ENCODE peak calls at places on chromosomes 12 and 14, in seven cellular contexts. One of them, this sample, is unnamed.
A peak's percentile ranks its signal among the peaks of the same experiment; 100 is the strongest.

GRCh38 chr14:89040080-89040437 is 215.6 kb downstream of the TTC8 start:
- DNase-seq in dorsolateral prefrontal cortex: no peak
- DNase-seq in SHP77: no peak
- DNase-seq in HepG2: no peak
- DNase-seq in stimulated activated CD4-positive, alpha-beta T cell treated with anti-CD3 and anti-CD28 coated beads, Interleukin-2, amount 100 ng/mL, for 48 hours: no peak
- DNase-seq in stimulated activated naive CD8-positive, alpha-beta T cell treated with anti-CD3 and anti-CD28 coated beads, Interleukin-15, Interleukin-2, amounts not matched to agents 100 U/mL and 50 U/mL, for 24 hours: no peak
- DNase-seq in cerebellum: no peak
- DNase-seq in this sample: no peak

GRCh38 chr12:1630827-1631591 is 2.0 kb downstream of the WNT5B start:
- DNase-seq in dorsolateral prefrontal cortex: no peak
- DNase-seq in SHP77: no peak
- DNase-seq in HepG2: peak; percentile 24
- DNase-seq in stimulated activated CD4-positive, alpha-beta T cell treated with anti-CD3 and anti-CD28 coated beads, Interleukin-2, amount 100 ng/mL, for 48 hours: no peak
- DNase-seq in stimulated activated naive CD8-positive, alpha-beta T cell treated with anti-CD3 and anti-CD28 coated beads, Interleukin-15, Interleukin-2, amounts not matched to agents 100 U/mL and 50 U/mL, for 24 hours: no peak
- DNase-seq in cerebellum: no peak
- DNase-seq in this sample: peak; percentile 76

GRCh38 chr12:105057174-105057573 is 27.1 kb downstream of the ALDH1L2 start:
- DNase-seq in dorsolateral prefrontal cortex: no peak
- DNase-seq in SHP77: no peak
- DNase-seq in HepG2: no peak
- DNase-seq in stimulated activated CD4-positive, alpha-beta T cell treated with anti-CD3 and anti-CD28 coated beads, Interleukin-2, amount 100 ng/mL, for 48 hours: no peak
- DNase-seq in stimulated activated naive CD8-positive, alpha-beta T cell treated with anti-CD3 and anti-CD28 coated beads, Interleukin-15, Interleukin-2, amounts not matched to agents 100 U/mL and 50 U/mL, for 24 hours: no peak
- DNase-seq in cerebellum: no peak
- DNase-seq in this sample: no peak

GRCh38 chr14:69268223-69268622 is 8.3 kb downstream of the GALNT16 start:
- DNase-seq in dorsolateral prefrontal cortex: no peak
- DNase-seq in SHP77: no peak
- DNase-seq in HepG2: no peak
- DNase-seq in stimulated activated CD4-positive, alpha-beta T cell treated with anti-CD3 and anti-CD28 coated beads, Interleukin-2, amount 100 ng/mL, for 48 hours: no peak
- DNase-seq in stimulated activated naive CD8-positive, alpha-beta T cell treated with anti-CD3 and anti-CD28 coated beads, Interleukin-15, Interleukin-2, amounts not matched to agents 100 U/mL and 50 U/mL, for 24 hours: no peak
- DNase-seq in cerebellum: no peak
- DNase-seq in this sample: no peak

GRCh38 chr14:100851586-100851916 is 25.6 kb downstream of the MEG3 start:
- DNase-seq in dorsolateral prefrontal cortex: no peak
- DNase-seq in SHP77: no peak
- DNase-seq in HepG2: no peak
- DNase-seq in stimulated activated CD4-positive, alpha-beta T cell treated with anti-CD3 and anti-CD28 coated beads, Interleukin-2, amount 100 ng/mL, for 48 hours: no peak
- DNase-seq in stimulated activated naive CD8-positive, alpha-beta T cell treated with anti-CD3 and anti-CD28 coated beads, Interleukin-15, Interleukin-2, amounts not matched to agents 100 U/mL and 50 U/mL, for 24 hours: no peak
- DNase-seq in cerebellum: no peak
- DNase-seq in this sample: no peak

GRCh38 chr14:72906879-72907278 is 13.0 kb upstream of the DPF3 start:
- DNase-seq in dorsolateral prefrontal cortex: no peak
- DNase-seq in SHP77: no peak
- DNase-seq in HepG2: no peak
- DNase-seq in stimulated activated CD4-positive, alpha-beta T cell treated with anti-CD3 and anti-CD28 coated beads, Interleukin-2, amount 100 ng/mL, for 48 hours: no peak
- DNase-seq in stimulated activated naive CD8-positive, alpha-beta T cell treated with anti-CD3 and anti-CD28 coated beads, Interleukin-15, Interleukin-2, amounts not matched to agents 100 U/mL and 50 U/mL, for 24 hours: no peak
- DNase-seq in cerebellum: no peak
- DNase-seq in this sample: no peak

GRCh38 chr12:25135531-25136154 is 59.3 kb downstream of the DNAI7 start:
- DNase-seq in dorsolateral prefrontal cortex: no peak
- DNase-seq in SHP77: no peak
- DNase-seq in HepG2: peak; percentile 10
- DNase-seq in stimulated activated CD4-positive, alpha-beta T cell treated with anti-CD3 and anti-CD28 coated beads, Interleukin-2, amount 100 ng/mL, for 48 hours: no peak
- DNase-seq in stimulated activated naive CD8-positive, alpha-beta T cell treated with anti-CD3 and anti-CD28 coated beads, Interleukin-15, Interleukin-2, amounts not matched to agents 100 U/mL and 50 U/mL, for 24 hours: peak; percentile 21
- DNase-seq in cerebellum: no peak
- DNase-seq in this sample: no peak

GRCh38 chr14:53663709-53664108 is 292.9 kb downstream of the BMP4 start:
- DNase-seq in dorsolateral prefrontal cortex: no peak
- DNase-seq in SHP77: peak; percentile 61
- DNase-seq in HepG2: peak; percentile 76
- DNase-seq in stimulated activated CD4-positive, alpha-beta T cell treated with anti-CD3 and anti-CD28 coated beads, Interleukin-2, amount 100 ng/mL, for 48 hours: no peak
- DNase-seq in stimulated activated naive CD8-positive, alpha-beta T cell treated with anti-CD3 and anti-CD28 coated beads, Interleukin-15, Interleukin-2, amounts not matched to agents 100 U/mL and 50 U/mL, for 24 hours: no peak
- DNase-seq in cerebellum: peak; percentile 2
- DNase-seq in this sample: peak; percentile 45

GRCh38 chr12:88299567-88300101 is 157.5 kb downstream of the TMTC3 start:
- DNase-seq in dorsolateral prefrontal cortex: no peak
- DNase-seq in SHP77: no peak
- DNase-seq in HepG2: no peak
- DNase-seq in stimulated activated CD4-positive, alpha-beta T cell treated with anti-CD3 and anti-CD28 coated beads, Interleukin-2, amount 100 ng/mL, for 48 hours: peak; percentile 37
- DNase-seq in stimulated activated naive CD8-positive, alpha-beta T cell treated with anti-CD3 and anti-CD28 coated beads, Interleukin-15, Interleukin-2, amounts not matched to agents 100 U/mL and 50 U/mL, for 24 hours: peak; percentile 48
- DNase-seq in cerebellum: no peak
- DNase-seq in this sample: peak; percentile 88

GRCh38 chr14:33414041-33414440 is 475.4 kb downstream of the NPAS3 start:
- DNase-seq in dorsolateral prefrontal cortex: no peak
- DNase-seq in SHP77: no peak
- DNase-seq in HepG2: no peak
- DNase-seq in stimulated activated CD4-positive, alpha-beta T cell treated with anti-CD3 and anti-CD28 coated beads, Interleukin-2, amount 100 ng/mL, for 48 hours: no peak
- DNase-seq in stimulated activated naive CD8-positive, alpha-beta T cell treated with anti-CD3 and anti-CD28 coated beads, Interleukin-15, Interleukin-2, amounts not matched to agents 100 U/mL and 50 U/mL, for 24 hours: no peak
- DNase-seq in cerebellum: no peak
- DNase-seq in this sample: peak; percentile 26

GRCh38 chr12:19527876-19528275 is 88.6 kb downstream of the AEBP2 start:
- DNase-seq in dorsolateral prefrontal cortex: no peak
- DNase-seq in SHP77: no peak
- DNase-seq in HepG2: no peak
- DNase-seq in stimulated activated CD4-positive, alpha-beta T cell treated with anti-CD3 and anti-CD28 coated beads, Interleukin-2, amount 100 ng/mL, for 48 hours: no peak
- DNase-seq in stimulated activated naive CD8-positive, alpha-beta T cell treated with anti-CD3 and anti-CD28 coated beads, Interleukin-15, Interleukin-2, amounts not matched to agents 100 U/mL and 50 U/mL, for 24 hours: no peak
- DNase-seq in cerebellum: no peak
- DNase-seq in this sample: no peak

GRCh38 chr12:1630081-1630826 is 1.2 kb downstream of the WNT5B start:
- DNase-seq in dorsolateral prefrontal cortex: no peak
- DNase-seq in SHP77: no peak
- DNase-seq in HepG2: no peak
- DNase-seq in stimulated activated CD4-positive, alpha-beta T cell treated with anti-CD3 and anti-CD28 coated beads, Interleukin-2, amount 100 ng/mL, for 48 hours: no peak
- DNase-seq in stimulated activated naive CD8-positive, alpha-beta T cell treated with anti-CD3 and anti-CD28 coated beads, Interleukin-15, Interleukin-2, amounts not matched to agents 100 U/mL and 50 U/mL, for 24 hours: peak; percentile 32
- DNase-seq in cerebellum: no peak
- DNase-seq in this sample: peak; percentile 63

GRCh38 chr12:95918194-95918993 is 24.0 kb downstream of the CCDC38 start:
- DNase-seq in dorsolateral prefrontal cortex: no peak
- DNase-seq in SHP77: peak; percentile 53
- DNase-seq in HepG2: peak; percentile 71
- DNase-seq in stimulated activated CD4-positive, alpha-beta T cell treated with anti-CD3 and anti-CD28 coated beads, Interleukin-2, amount 100 ng/mL, for 48 hours: peak; percentile 19
- DNase-seq in stimulated activated naive CD8-positive, alpha-beta T cell treated with anti-CD3 and anti-CD28 coated beads, Interleukin-15, Interleukin-2, amounts not matched to agents 100 U/mL and 50 U/mL, for 24 hours: peak; percentile 42
- DNase-seq in cerebellum: peak; percentile 31
- DNase-seq in this sample: peak; percentile 66

GRCh38 chr14:67944605-67945004 is 125.0 kb downstream of the RAD51B start:
- DNase-seq in dorsolateral prefrontal cortex: no peak
- DNase-seq in SHP77: no peak
- DNase-seq in HepG2: no peak
- DNase-seq in stimulated activated CD4-positive, alpha-beta T cell treated with anti-CD3 and anti-CD28 coated beads, Interleukin-2, amount 100 ng/mL, for 48 hours: no peak
- DNase-seq in stimulated activated naive CD8-positive, alpha-beta T cell treated with anti-CD3 and anti-CD28 coated beads, Interleukin-15, Interleukin-2, amounts not matched to agents 100 U/mL and 50 U/mL, for 24 hours: no peak
- DNase-seq in cerebellum: no peak
- DNase-seq in this sample: peak; percentile 16

GRCh38 chr14:61470261-61470953 is 149.0 kb downstream of the PRKCH start:
- DNase-seq in dorsolateral prefrontal cortex: no peak
- DNase-seq in SHP77: no peak
- DNase-seq in HepG2: no peak
- DNase-seq in stimulated activated CD4-positive, alpha-beta T cell treated with anti-CD3 and anti-CD28 coated beads, Interleukin-2, amount 100 ng/mL, for 48 hours: no peak
- DNase-seq in stimulated activated naive CD8-positive, alpha-beta T cell treated with anti-CD3 and anti-CD28 coated beads, Interleukin-15, Interleukin-2, amounts not matched to agents 100 U/mL and 50 U/mL, for 24 hours: peak; percentile 12
- DNase-seq in cerebellum: no peak
- DNase-seq in this sample: peak; percentile 95

GRCh38 chr14:58977366-58977765 is 211.1 kb upstream of the DAAM1 start:
- DNase-seq in dorsolateral prefrontal cortex: no peak
- DNase-seq in SHP77: no peak
- DNase-seq in HepG2: no peak
- DNase-seq in stimulated activated CD4-positive, alpha-beta T cell treated with anti-CD3 and anti-CD28 coated beads, Interleukin-2, amount 100 ng/mL, for 48 hours: no peak
- DNase-seq in stimulated activated naive CD8-positive, alpha-beta T cell treated with anti-CD3 and anti-CD28 coated beads, Interleukin-15, Interleukin-2, amounts not matched to agents 100 U/mL and 50 U/mL, for 24 hours: no peak
- DNase-seq in cerebellum: no peak
- DNase-seq in this sample: no peak

GRCh38 chr14:67522270-67522669 is 10.8 kb upstream of the PLEKHH1 start:
- DNase-seq in dorsolateral prefrontal cortex: no peak
- DNase-seq in SHP77: no peak
- DNase-seq in HepG2: no peak
- DNase-seq in stimulated activated CD4-positive, alpha-beta T cell treated with anti-CD3 and anti-CD28 coated beads, Interleukin-2, amount 100 ng/mL, for 48 hours: no peak
- DNase-seq in stimulated activated naive CD8-positive, alpha-beta T cell treated with anti-CD3 and anti-CD28 coated beads, Interleukin-15, Interleukin-2, amounts not matched to agents 100 U/mL and 50 U/mL, for 24 hours: no peak
- DNase-seq in cerebellum: no peak
- DNase-seq in this sample: no peak

GRCh38 chr14:54769955-54770863 is 132.4 kb downstream of the GCH1 start:
- DNase-seq in dorsolateral prefrontal cortex: no peak
- DNase-seq in SHP77: no peak
- DNase-seq in HepG2: no peak
- DNase-seq in stimulated activated CD4-positive, alpha-beta T cell treated with anti-CD3 and anti-CD28 coated beads, Interleukin-2, amount 100 ng/mL, for 48 hours: no peak
- DNase-seq in stimulated activated naive CD8-positive, alpha-beta T cell treated with anti-CD3 and anti-CD28 coated beads, Interleukin-15, Interleukin-2, amounts not matched to agents 100 U/mL and 50 U/mL, for 24 hours: no peak
- DNase-seq in cerebellum: no peak
- DNase-seq in this sample: no peak

GRCh38 chr12:46664771-46665287 is 161.0 kb downstream of the SLC38A4 start:
- DNase-seq in dorsolateral prefrontal cortex: no peak
- DNase-seq in SHP77: no peak
- DNase-seq in HepG2: peak; percentile 83
- DNase-seq in stimulated activated CD4-positive, alpha-beta T cell treated with anti-CD3 and anti-CD28 coated beads, Interleukin-2, amount 100 ng/mL, for 48 hours: no peak
- DNase-seq in stimulated activated naive CD8-positive, alpha-beta T cell treated with anti-CD3 and anti-CD28 coated beads, Interleukin-15, Interleukin-2, amounts not matched to agents 100 U/mL and 50 U/mL, for 24 hours: no peak
- DNase-seq in cerebellum: no peak
- DNase-seq in this sample: peak; percentile 78

GRCh38 chr12:116336542-116337065 is 59.1 kb upstream of the MED13L start:
- DNase-seq in dorsolateral prefrontal cortex: no peak
- DNase-seq in SHP77: no peak
- DNase-seq in HepG2: no peak
- DNase-seq in stimulated activated CD4-positive, alpha-beta T cell treated with anti-CD3 and anti-CD28 coated beads, Interleukin-2, amount 100 ng/mL, for 48 hours: no peak
- DNase-seq in stimulated activated naive CD8-positive, alpha-beta T cell treated with anti-CD3 and anti-CD28 coated beads, Interleukin-15, Interleukin-2, amounts not matched to agents 100 U/mL and 50 U/mL, for 24 hours: no peak
- DNase-seq in cerebellum: no peak
- DNase-seq in this sample: no peak

GRCh38 chr12:3132636-3133409 is 55.6 kb downstream of the TSPAN9 start:
- DNase-seq in dorsolateral prefrontal cortex: no peak
- DNase-seq in SHP77: no peak
- DNase-seq in HepG2: no peak
- DNase-seq in stimulated activated CD4-positive, alpha-beta T cell treated with anti-CD3 and anti-CD28 coated beads, Interleukin-2, amount 100 ng/mL, for 48 hours: no peak
- DNase-seq in stimulated activated naive CD8-positive, alpha-beta T cell treated with anti-CD3 and anti-CD28 coated beads, Interleukin-15, Interleukin-2, amounts not matched to agents 100 U/mL and 50 U/mL, for 24 hours: no peak
- DNase-seq in cerebellum: no peak
- DNase-seq in this sample: peak; percentile 54

GRCh38 chr12:77031745-77032144 is 33.6 kb downstream of the E2F7 start:
- DNase-seq in dorsolateral prefrontal cortex: no peak
- DNase-seq in SHP77: no peak
- DNase-seq in HepG2: no peak
- DNase-seq in stimulated activated CD4-positive, alpha-beta T cell treated with anti-CD3 and anti-CD28 coated beads, Interleukin-2, amount 100 ng/mL, for 48 hours: no peak
- DNase-seq in stimulated activated naive CD8-positive, alpha-beta T cell treated with anti-CD3 and anti-CD28 coated beads, Interleukin-15, Interleukin-2, amounts not matched to agents 100 U/mL and 50 U/mL, for 24 hours: no peak
- DNase-seq in cerebellum: no peak
- DNase-seq in this sample: peak; percentile 75

GRCh38 chr12:11991604-11992003 is 79.1 kb upstream of the BCL2L14 start:
- DNase-seq in dorsolateral prefrontal cortex: no peak
- DNase-seq in SHP77: no peak
- DNase-seq in HepG2: no peak
- DNase-seq in stimulated activated CD4-positive, alpha-beta T cell treated with anti-CD3 and anti-CD28 coated beads, Interleukin-2, amount 100 ng/mL, for 48 hours: no peak
- DNase-seq in stimulated activated naive CD8-positive, alpha-beta T cell treated with anti-CD3 and anti-CD28 coated beads, Interleukin-15, Interleukin-2, amounts not matched to agents 100 U/mL and 50 U/mL, for 24 hours: no peak
- DNase-seq in cerebellum: no peak
- DNase-seq in this sample: peak; percentile 45

GRCh38 chr14:46819117-46819516 is 167.5 kb upstream of the RPL10L start:
- DNase-seq in dorsolateral prefrontal cortex: no peak
- DNase-seq in SHP77: no peak
- DNase-seq in HepG2: no peak
- DNase-seq in stimulated activated CD4-positive, alpha-beta T cell treated with anti-CD3 and anti-CD28 coated beads, Interleukin-2, amount 100 ng/mL, for 48 hours: no peak
- DNase-seq in stimulated activated naive CD8-positive, alpha-beta T cell treated with anti-CD3 and anti-CD28 coated beads, Interleukin-15, Interleukin-2, amounts not matched to agents 100 U/mL and 50 U/mL, for 24 hours: no peak
- DNase-seq in cerebellum: no peak
- DNase-seq in this sample: no peak

GRCh38 chr12:24378548-24379011 is 429.1 kb upstream of the SOX5 start:
- DNase-seq in dorsolateral prefrontal cortex: no peak
- DNase-seq in SHP77: no peak
- DNase-seq in HepG2: no peak
- DNase-seq in stimulated activated CD4-positive, alpha-beta T cell treated with anti-CD3 and anti-CD28 coated beads, Interleukin-2, amount 100 ng/mL, for 48 hours: no peak
- DNase-seq in stimulated activated naive CD8-positive, alpha-beta T cell treated with anti-CD3 and anti-CD28 coated beads, Interleukin-15, Interleukin-2, amounts not matched to agents 100 U/mL and 50 U/mL, for 24 hours: no peak
- DNase-seq in cerebellum: no peak
- DNase-seq in this sample: no peak

GRCh38 chr12:127455347-127456265 is 811.4 kb upstream of the TMEM132C start:
- DNase-seq in dorsolateral prefrontal cortex: no peak
- DNase-seq in SHP77: no peak
- DNase-seq in HepG2: no peak
- DNase-seq in stimulated activated CD4-positive, alpha-beta T cell treated with anti-CD3 and anti-CD28 coated beads, Interleukin-2, amount 100 ng/mL, for 48 hours: no peak
- DNase-seq in stimulated activated naive CD8-positive, alpha-beta T cell treated with anti-CD3 and anti-CD28 coated beads, Interleukin-15, Interleukin-2, amounts not matched to agents 100 U/mL and 50 U/mL, for 24 hours: no peak
- DNase-seq in cerebellum: peak; percentile 59
- DNase-seq in this sample: peak; percentile 43

GRCh38 chr12:55930771-55931316 is at the start of gene DGKA:
- DNase-seq in dorsolateral prefrontal cortex: no peak
- DNase-seq in SHP77: peak; percentile 40
- DNase-seq in HepG2: peak; percentile 65
- DNase-seq in stimulated activated CD4-positive, alpha-beta T cell treated with anti-CD3 and anti-CD28 coated beads, Interleukin-2, amount 100 ng/mL, for 48 hours: peak; percentile 71
- DNase-seq in stimulated activated naive CD8-positive, alpha-beta T cell treated with anti-CD3 and anti-CD28 coated beads, Interleukin-15, Interleukin-2, amounts not matched to agents 100 U/mL and 50 U/mL, for 24 hours: peak; percentile 82
- DNase-seq in cerebellum: peak; percentile 68
- DNase-seq in this sample: peak; percentile 67

GRCh38 chr12:95922231-95922630 is 20.2 kb downstream of the CCDC38 start:
- DNase-seq in dorsolateral prefrontal cortex: no peak
- DNase-seq in SHP77: no peak
- DNase-seq in HepG2: no peak
- DNase-seq in stimulated activated CD4-positive, alpha-beta T cell treated with anti-CD3 and anti-CD28 coated beads, Interleukin-2, amount 100 ng/mL, for 48 hours: no peak
- DNase-seq in stimulated activated naive CD8-positive, alpha-beta T cell treated with anti-CD3 and anti-CD28 coated beads, Interleukin-15, Interleukin-2, amounts not matched to agents 100 U/mL and 50 U/mL, for 24 hours: no peak
- DNase-seq in cerebellum: no peak
- DNase-seq in this sample: no peak

GRCh38 chr14:37325332-37325731 is 127.6 kb downstream of the MIPOL1 start:
- DNase-seq in dorsolateral prefrontal cortex: no peak
- DNase-seq in SHP77: no peak
- DNase-seq in HepG2: no peak
- DNase-seq in stimulated activated CD4-positive, alpha-beta T cell treated with anti-CD3 and anti-CD28 coated beads, Interleukin-2, amount 100 ng/mL, for 48 hours: no peak
- DNase-seq in stimulated activated naive CD8-positive, alpha-beta T cell treated with anti-CD3 and anti-CD28 coated beads, Interleukin-15, Interleukin-2, amounts not matched to agents 100 U/mL and 50 U/mL, for 24 hours: no peak
- DNase-seq in cerebellum: no peak
- DNase-seq in this sample: no peak

GRCh38 chr12:16492240-16492639 is 113.7 kb downstream of the LMO3 start:
- DNase-seq in dorsolateral prefrontal cortex: no peak
- DNase-seq in SHP77: no peak
- DNase-seq in HepG2: no peak
- DNase-seq in stimulated activated CD4-positive, alpha-beta T cell treated with anti-CD3 and anti-CD28 coated beads, Interleukin-2, amount 100 ng/mL, for 48 hours: no peak
- DNase-seq in stimulated activated naive CD8-positive, alpha-beta T cell treated with anti-CD3 and anti-CD28 coated beads, Interleukin-15, Interleukin-2, amounts not matched to agents 100 U/mL and 50 U/mL, for 24 hours: no peak
- DNase-seq in cerebellum: no peak
- DNase-seq in this sample: no peak

GRCh38 chr14:73259837-73260236 is 22.5 kb downstream of the PAPLN start:
- DNase-seq in dorsolateral prefrontal cortex: no peak
- DNase-seq in SHP77: no peak
- DNase-seq in HepG2: no peak
- DNase-seq in stimulated activated CD4-positive, alpha-beta T cell treated with anti-CD3 and anti-CD28 coated beads, Interleukin-2, amount 100 ng/mL, for 48 hours: no peak
- DNase-seq in stimulated activated naive CD8-positive, alpha-beta T cell treated with anti-CD3 and anti-CD28 coated beads, Interleukin-15, Interleukin-2, amounts not matched to agents 100 U/mL and 50 U/mL, for 24 hours: no peak
- DNase-seq in cerebellum: no peak
- DNase-seq in this sample: no peak

GRCh38 chr14:60753264-60754126 is 18.9 kb downstream of the MNAT1 start:
- DNase-seq in dorsolateral prefrontal cortex: no peak
- DNase-seq in SHP77: no peak
- DNase-seq in HepG2: no peak
- DNase-seq in stimulated activated CD4-positive, alpha-beta T cell treated with anti-CD3 and anti-CD28 coated beads, Interleukin-2, amount 100 ng/mL, for 48 hours: peak; percentile 28
- DNase-seq in stimulated activated naive CD8-positive, alpha-beta T cell treated with anti-CD3 and anti-CD28 coated beads, Interleukin-15, Interleukin-2, amounts not matched to agents 100 U/mL and 50 U/mL, for 24 hours: peak; percentile 48
- DNase-seq in cerebellum: no peak
- DNase-seq in this sample: peak; percentile 41

GRCh38 chr14:96091149-96091693 is 52.1 kb downstream of the C14orf132 start:
- DNase-seq in dorsolateral prefrontal cortex: no peak
- DNase-seq in SHP77: no peak
- DNase-seq in HepG2: no peak
- DNase-seq in stimulated activated CD4-positive, alpha-beta T cell treated with anti-CD3 and anti-CD28 coated beads, Interleukin-2, amount 100 ng/mL, for 48 hours: no peak
- DNase-seq in stimulated activated naive CD8-positive, alpha-beta T cell treated with anti-CD3 and anti-CD28 coated beads, Interleukin-15, Interleukin-2, amounts not matched to agents 100 U/mL and 50 U/mL, for 24 hours: no peak
- DNase-seq in cerebellum: peak; percentile 65
- DNase-seq in this sample: no peak

GRCh38 chr12:92129609-92130008 is 16.0 kb downstream of the BTG1 start:
- DNase-seq in dorsolateral prefrontal cortex: no peak
- DNase-seq in SHP77: no peak
- DNase-seq in HepG2: no peak
- DNase-seq in stimulated activated CD4-positive, alpha-beta T cell treated with anti-CD3 and anti-CD28 coated beads, Interleukin-2, amount 100 ng/mL, for 48 hours: no peak
- DNase-seq in stimulated activated naive CD8-positive, alpha-beta T cell treated with anti-CD3 and anti-CD28 coated beads, Interleukin-15, Interleukin-2, amounts not matched to agents 100 U/mL and 50 U/mL, for 24 hours: no peak
- DNase-seq in cerebellum: no peak
- DNase-seq in this sample: no peak

GRCh38 chr14:39422243-39422642 is 10.0 kb downstream of the FBXO33 start:
- DNase-seq in dorsolateral prefrontal cortex: no peak
- DNase-seq in SHP77: no peak
- DNase-seq in HepG2: no peak
- DNase-seq in stimulated activated CD4-positive, alpha-beta T cell treated with anti-CD3 and anti-CD28 coated beads, Interleukin-2, amount 100 ng/mL, for 48 hours: no peak
- DNase-seq in stimulated activated naive CD8-positive, alpha-beta T cell treated with anti-CD3 and anti-CD28 coated beads, Interleukin-15, Interleukin-2, amounts not matched to agents 100 U/mL and 50 U/mL, for 24 hours: no peak
- DNase-seq in cerebellum: no peak
- DNase-seq in this sample: no peak

GRCh38 chr12:104216461-104217058 is 981 bp downstream of the TXNRD1 start:
- DNase-seq in dorsolateral prefrontal cortex: no peak
- DNase-seq in SHP77: no peak
- DNase-seq in HepG2: no peak
- DNase-seq in stimulated activated CD4-positive, alpha-beta T cell treated with anti-CD3 and anti-CD28 coated beads, Interleukin-2, amount 100 ng/mL, for 48 hours: no peak
- DNase-seq in stimulated activated naive CD8-positive, alpha-beta T cell treated with anti-CD3 and anti-CD28 coated beads, Interleukin-15, Interleukin-2, amounts not matched to agents 100 U/mL and 50 U/mL, for 24 hours: no peak
- DNase-seq in cerebellum: no peak
- DNase-seq in this sample: no peak

GRCh38 chr12:94289551-94290312 is 141.4 kb downstream of the PLXNC1 start:
- DNase-seq in dorsolateral prefrontal cortex: no peak
- DNase-seq in SHP77: no peak
- DNase-seq in HepG2: no peak
- DNase-seq in stimulated activated CD4-positive, alpha-beta T cell treated with anti-CD3 and anti-CD28 coated beads, Interleukin-2, amount 100 ng/mL, for 48 hours: no peak
- DNase-seq in stimulated activated naive CD8-positive, alpha-beta T cell treated with anti-CD3 and anti-CD28 coated beads, Interleukin-15, Interleukin-2, amounts not matched to agents 100 U/mL and 50 U/mL, for 24 hours: no peak
- DNase-seq in cerebellum: peak; percentile 14
- DNase-seq in this sample: peak; percentile 47

GRCh38 chr12:115963030-115963480 is 314.4 kb downstream of the MED13L start:
- DNase-seq in dorsolateral prefrontal cortex: no peak
- DNase-seq in SHP77: no peak
- DNase-seq in HepG2: no peak
- DNase-seq in stimulated activated CD4-positive, alpha-beta T cell treated with anti-CD3 and anti-CD28 coated beads, Interleukin-2, amount 100 ng/mL, for 48 hours: no peak
- DNase-seq in stimulated activated naive CD8-positive, alpha-beta T cell treated with anti-CD3 and anti-CD28 coated beads, Interleukin-15, Interleukin-2, amounts not matched to agents 100 U/mL and 50 U/mL, for 24 hours: no peak
- DNase-seq in cerebellum: no peak
- DNase-seq in this sample: peak; percentile 67

This sample was measured in astrocyte of the hippocampus.